ENCODE peak calls at places on chromosomes 16 and 17, in four cellular contexts. W, M, Y and U are unnamed samples.

GRCh38 chr17:39639043-39639442 is 2.1 kb downstream of the STARD3 start:
- DNase-seq in M (no peak), W (no peak), Y (no peak), U (no peak)

GRCh38 chr16:27291722-27292240 is 22.0 kb upstream of the IL4R start:
- DNase-seq in Y (no peak), W (no peak), M (no peak), U (no peak)

GRCh38 chr16:27222499-27223225 is 19.3 kb downstream of the KDM8 start:
- DNase-seq in Y (no peak), M (no peak), W (no peak), U (no peak)

GRCh38 chr17:37672545-37673078 is 29.4 kb upstream of the DDX52 start:
- DNase-seq in M (no peak), W (no peak), Y (no peak), U (no peak)

GRCh38 chr16:85829266-85829665 is 29.8 kb downstream of the COX4I1 start:
- DNase-seq in M (no peak), Y (no peak), W (no peak), U (no peak)

GRCh38 chr17:77836557-77837041 is 121.9 kb upstream of the TNRC6C start:
- DNase-seq in W (no peak), Y (no peak), M (no peak), U (peak; percentile 90)

GRCh38 chr16:67926181-67926742 is 5.4 kb downstream of the CTRL start:
- DNase-seq in W (no peak), Y (no peak), M (no peak), U (no peak)

GRCh38 chr17:76500074-76500744 is 1.0 kb downstream of the RHBDF2 start:
- DNase-seq in W (no peak), M (no peak), Y (no peak), U (no peak)

GRCh38 chr17:2266045-2266864 is 37.3 kb downstream of the SMG6 start:
- DNase-seq in M (no peak), W (no peak), Y (no peak), U (no peak)

GRCh38 chr17:2792541-2793169 is 3.6 kb upstream of the RAP1GAP2 start:
- DNase-seq in Y (no peak), M (no peak), W (no peak), U (no peak)

GRCh38 chr17:44223574-44224046 is 4.1 kb upstream of the UBTF start:
- DNase-seq in W (no peak), M (no peak), Y (no peak), U (no peak)

GRCh38 chr17:49454050-49454449 is 39.4 kb upstream of the PHB1 start:
- DNase-seq in M (no peak), W (no peak), Y (no peak), U (no peak)

GRCh38 chr17:35742896-35743477 is 10.1 kb downstream of the GAS2L2 start:
- DNase-seq in Y (no peak), M (no peak), W (no peak), U (no peak)

GRCh38 chr17:19812407-19812806 is 55.3 kb downstream of the ULK2 start:
- DNase-seq in W (no peak), M (no peak), Y (no peak), U (no peak)

GRCh38 chr17:38703742-38704644 is 1.1 kb upstream of the MLLT6 start:
- DNase-seq in M (no peak), Y (no peak), W (no peak), U (no peak)

GRCh38 chr17:47797797-47798196 is 23.8 kb downstream of the OSBPL7 start:
- DNase-seq in Y (no peak), W (no peak), M (no peak), U (no peak)

GRCh38 chr17:34892864-34893263 is 68.4 kb downstream of the CCT6B start:
- DNase-seq in W (no peak), M (no peak), Y (peak; percentile 50), U (no peak)

GRCh38 chr16:10617662-10618420 is 37.4 kb upstream of the EMP2 start:
- DNase-seq in W (no peak), Y (no peak), M (no peak), U (no peak)

GRCh38 chr17:13885953-13886889 is 183.1 kb upstream of the COX10 start:
- DNase-seq in M (no peak), W (no peak), Y (no peak), U (no peak)

GRCh38 chr17:10999484-10999883 is 161.6 kb upstream of the PIRT start:
- DNase-seq in Y (no peak), M (no peak), W (no peak), U (no peak)

GRCh38 chr17:50184057-50184456 is 17.4 kb downstream of the COL1A1 start:
- DNase-seq in M (no peak), Y (no peak), W (no peak), U (no peak)

GRCh38 chr16:31107465-31107867 is 720 bp upstream of the BCKDK start:
- DNase-seq in M (no peak), W (no peak), Y (no peak), U (no peak)

GRCh38 chr16:19687279-19687678 is 30.7 kb downstream of the KNOP1 start:
- DNase-seq in M (no peak), W (no peak), Y (no peak), U (no peak)

GRCh38 chr17:45147102-45147580 is 1.1 kb upstream of the HEXIM1 start:
- DNase-seq in W (no peak), M (no peak), Y (peak; percentile 66), U (no peak)

GRCh38 chr17:64736804-64737492 is 74.8 kb upstream of the SMURF2 start:
- DNase-seq in W (peak; percentile 13), M (no peak), Y (no peak), U (peak; percentile 5)

GRCh38 chr16:85557083-85557975 is 55.8 kb upstream of the GSE1 start:
- DNase-seq in W (no peak), Y (peak; percentile 63), M (no peak), U (no peak)

GRCh38 chr17:45218895-45219661 is 2.6 kb upstream of the FMNL1 start:
- DNase-seq in M (peak; percentile 63), W (peak; percentile 34), Y (peak; percentile 85), U (no peak)

GRCh38 chr17:79192503-79193500 is 118.2 kb downstream of the ENGASE start:
- DNase-seq in W (no peak), Y (peak; percentile 42), M (no peak), U (no peak)

GRCh38 chr17:46916211-46916610 is 6.7 kb upstream of the GOSR2 start:
- DNase-seq in Y (no peak), W (no peak), M (no peak), U (peak; percentile 16)

GRCh38 chr16:82603784-82604411 is 22.9 kb upstream of the CDH13 start:
- DNase-seq in W (peak; percentile 40), Y (no peak), M (no peak), U (no peak)

GRCh38 chr17:75725504-75725903 is 4.2 kb downstream of the ITGB4 start:
- DNase-seq in Y (no peak), M (no peak), W (no peak), U (no peak)

GRCh38 chr16:73405851-73406250 is 357.9 kb upstream of the ZFHX3 start:
- DNase-seq in Y (no peak), W (no peak), M (no peak), U (no peak)

GRCh38 chr17:41666708-41667279 is 21.9 kb upstream of the EIF1 start:
- DNase-seq in M (no peak), Y (peak; percentile 96), W (no peak), U (no peak)

GRCh38 chr16:49856741-49857330 is 924 bp upstream of the ZNF423 start:
- DNase-seq in M (peak; percentile 78), W (peak; percentile 37), Y (peak; percentile 79), U (no peak)

GRCh38 chr16:31704138-31704537 is 169.5 kb upstream of the ZNF267 start:
- DNase-seq in Y (no peak), M (no peak), W (no peak), U (no peak)

GRCh38 chr16:51225902-51226301 is 74.8 kb upstream of the SALL1 start:
- DNase-seq in Y (no peak), W (no peak), M (no peak), U (no peak)

GRCh38 chr16:3739636-3740035 is 22.3 kb upstream of the TRAP1 start:
- DNase-seq in Y (no peak), M (no peak), W (no peak), U (no peak)

GRCh38 chr17:43900183-43900857 is 7.0 kb downstream of the MPP2 start:
- DNase-seq in Y (peak; percentile 100), M (peak; percentile 39), W (no peak), U (no peak)

GRCh38 chr17:31487648-31488263 is 96.3 kb downstream of the RAB11FIP4 start:
- DNase-seq in M (no peak), W (no peak), Y (peak; percentile 94), U (peak; percentile 57)